ENCODE peak calls at places on chromosome 18, in nine cellular contexts. One of them, this sample, is unnamed.

GRCh38 chr18:68662779-68663178 is 52.1 kb downstream of the TMX3 start:
- DNase-seq in A549: no peak
- DNase-seq in tibial nerve: no peak
- DNase-seq in erythroblast: no peak
- DNase-seq in heart left ventricle: no peak
- DNase-seq in sigmoid colon: no peak
- DNase-seq in breast epithelium: no peak
- DNase-seq in HCT116: no peak
- DNase-seq in GM12892: no peak
- DNase-seq in this sample: no peak

GRCh38 chr18:13381907-13382682 is 163.5 kb downstream of the LDLRAD4 start:
- DNase-seq in sigmoid colon: peak
- DNase-seq in breast epithelium: peak
- DNase-seq in heart left ventricle: peak
- DNase-seq in erythroblast: no peak
- DNase-seq in A549: no peak
- DNase-seq in HCT116: no peak
- DNase-seq in tibial nerve: peak
- DNase-seq in GM12892: peak
- DNase-seq in this sample: peak

GRCh38 chr18:25345432-25345831 is 6.5 kb downstream of the ZNF521 start:
- DNase-seq in sigmoid colon: no peak
- DNase-seq in GM12892: no peak
- DNase-seq in erythroblast: no peak
- DNase-seq in heart left ventricle: no peak
- DNase-seq in tibial nerve: no peak
- DNase-seq in A549: no peak
- DNase-seq in HCT116: no peak
- DNase-seq in breast epithelium: no peak
- DNase-seq in this sample: no peak

GRCh38 chr18:4511166-4511565 is 56.1 kb upstream of the DLGAP1 start:
- DNase-seq in heart left ventricle: no peak
- DNase-seq in HCT116: no peak
- DNase-seq in erythroblast: no peak
- DNase-seq in breast epithelium: no peak
- DNase-seq in GM12892: no peak
- DNase-seq in sigmoid colon: no peak
- DNase-seq in A549: no peak
- DNase-seq in tibial nerve: no peak
- DNase-seq in this sample: no peak

GRCh38 chr18:37393945-37394609 is 171.5 kb downstream of the CELF4 start:
- DNase-seq in A549: peak
- DNase-seq in erythroblast: no peak
- DNase-seq in sigmoid colon: peak
- DNase-seq in heart left ventricle: peak
- DNase-seq in breast epithelium: peak
- DNase-seq in HCT116: no peak
- DNase-seq in GM12892: peak
- DNase-seq in tibial nerve: peak
- DNase-seq in this sample: peak

GRCh38 chr18:5237083-5237722 is 40.1 kb upstream of the AKAIN1 start:
- DNase-seq in GM12892: no peak
- DNase-seq in HCT116: no peak
- DNase-seq in erythroblast: no peak
- DNase-seq in tibial nerve: peak
- DNase-seq in sigmoid colon: peak
- DNase-seq in heart left ventricle: no peak
- DNase-seq in breast epithelium: no peak
- DNase-seq in A549: no peak
- DNase-seq in this sample: no peak

GRCh38 chr18:31643003-31643402 is 41.4 kb downstream of the B4GALT6 start:
- DNase-seq in breast epithelium: no peak
- DNase-seq in A549: no peak
- DNase-seq in heart left ventricle: no peak
- DNase-seq in GM12892: no peak
- DNase-seq in sigmoid colon: no peak
- DNase-seq in erythroblast: no peak
- DNase-seq in tibial nerve: no peak
- DNase-seq in HCT116: no peak
- DNase-seq in this sample: no peak

GRCh38 chr18:26457611-26458350 is 90.6 kb downstream of the KCTD1 start:
- DNase-seq in breast epithelium: no peak
- DNase-seq in A549: no peak
- DNase-seq in GM12892: no peak
- DNase-seq in tibial nerve: no peak
- DNase-seq in erythroblast: no peak
- DNase-seq in sigmoid colon: no peak
- DNase-seq in HCT116: no peak
- DNase-seq in heart left ventricle: no peak
- DNase-seq in this sample: no peak

GRCh38 chr18:323253-323622 is 55.4 kb upstream of the THOC1 start:
- DNase-seq in tibial nerve: no peak
- DNase-seq in heart left ventricle: no peak
- DNase-seq in erythroblast: no peak
- DNase-seq in HCT116: no peak
- DNase-seq in sigmoid colon: no peak
- DNase-seq in breast epithelium: no peak
- DNase-seq in A549: no peak
- DNase-seq in GM12892: no peak
- DNase-seq in this sample: no peak

GRCh38 chr18:65751145-65752085 is 603 bp downstream of the CDH7 start:
- DNase-seq in A549: no peak
- DNase-seq in heart left ventricle: no peak
- DNase-seq in tibial nerve: no peak
- DNase-seq in erythroblast: no peak
- DNase-seq in breast epithelium: no peak
- DNase-seq in GM12892: no peak
- DNase-seq in sigmoid colon: no peak
- DNase-seq in HCT116: no peak
- DNase-seq in this sample: no peak

GRCh38 chr18:42814618-42815017 is 300.9 kb downstream of the RIT2 start:
- DNase-seq in erythroblast: no peak
- DNase-seq in heart left ventricle: no peak
- DNase-seq in A549: no peak
- DNase-seq in breast epithelium: no peak
- DNase-seq in GM12892: no peak
- DNase-seq in tibial nerve: no peak
- DNase-seq in sigmoid colon: no peak
- DNase-seq in HCT116: no peak
- DNase-seq in this sample: no peak

GRCh38 chr18:6661692-6662415 is 67.7 kb upstream of the ARHGAP28 start:
- DNase-seq in sigmoid colon: no peak
- DNase-seq in HCT116: no peak
- DNase-seq in heart left ventricle: no peak
- DNase-seq in erythroblast: no peak
- DNase-seq in GM12892: no peak
- DNase-seq in A549: no peak
- DNase-seq in breast epithelium: no peak
- DNase-seq in tibial nerve: no peak
- DNase-seq in this sample: no peak

GRCh38 chr18:29501952-29502351 is 1325.0 kb upstream of the CDH2 start:
- DNase-seq in HCT116: no peak
- DNase-seq in GM12892: no peak
- DNase-seq in breast epithelium: no peak
- DNase-seq in A549: no peak
- DNase-seq in tibial nerve: no peak
- DNase-seq in sigmoid colon: no peak
- DNase-seq in heart left ventricle: no peak
- DNase-seq in erythroblast: no peak
- DNase-seq in this sample: no peak

GRCh38 chr18:34760444-34760843 is 50.3 kb downstream of the DTNA start:
- DNase-seq in GM12892: no peak
- DNase-seq in erythroblast: no peak
- DNase-seq in heart left ventricle: peak
- DNase-seq in HCT116: no peak
- DNase-seq in breast epithelium: no peak
- DNase-seq in A549: no peak
- DNase-seq in sigmoid colon: no peak
- DNase-seq in tibial nerve: no peak
- DNase-seq in this sample: no peak

GRCh38 chr18:32707153-32707552 is 65.7 kb downstream of the KLHL14 start:
- DNase-seq in tibial nerve: no peak
- DNase-seq in GM12892: no peak
- DNase-seq in sigmoid colon: no peak
- DNase-seq in heart left ventricle: no peak
- DNase-seq in erythroblast: no peak
- DNase-seq in breast epithelium: no peak
- DNase-seq in A549: no peak
- DNase-seq in HCT116: no peak
- DNase-seq in this sample: no peak

GRCh38 chr18:62741118-62741566 is 25.8 kb downstream of the PHLPP1 start:
- DNase-seq in erythroblast: peak
- DNase-seq in A549: peak
- DNase-seq in heart left ventricle: no peak
- DNase-seq in tibial nerve: peak
- DNase-seq in HCT116: peak
- DNase-seq in sigmoid colon: peak
- DNase-seq in breast epithelium: no peak
- DNase-seq in GM12892: no peak
- DNase-seq in this sample: peak

GRCh38 chr18:73749304-73749703 is 398.3 kb downstream of the FBXO15 start:
- DNase-seq in breast epithelium: no peak
- DNase-seq in HCT116: no peak
- DNase-seq in sigmoid colon: no peak
- DNase-seq in GM12892: no peak
- DNase-seq in heart left ventricle: no peak
- DNase-seq in erythroblast: no peak
- DNase-seq in A549: no peak
- DNase-seq in tibial nerve: no peak
- DNase-seq in this sample: no peak

GRCh38 chr18:70181015-70181414 is 24.5 kb downstream of the RTTN start:
- DNase-seq in sigmoid colon: no peak
- DNase-seq in GM12892: no peak
- DNase-seq in erythroblast: no peak
- DNase-seq in heart left ventricle: no peak
- DNase-seq in tibial nerve: no peak
- DNase-seq in A549: peak
- DNase-seq in HCT116: peak
- DNase-seq in breast epithelium: no peak
- DNase-seq in this sample: no peak

GRCh38 chr18:14221689-14222088 is 89.5 kb upstream of the ZNF519 start:
- DNase-seq in sigmoid colon: no peak
- DNase-seq in heart left ventricle: no peak
- DNase-seq in breast epithelium: no peak
- DNase-seq in HCT116: no peak
- DNase-seq in GM12892: no peak
- DNase-seq in tibial nerve: no peak
- DNase-seq in A549: no peak
- DNase-seq in erythroblast: no peak
- DNase-seq in this sample: no peak

GRCh38 chr18:28791101-28791500 is 614.2 kb upstream of the CDH2 start:
- DNase-seq in GM12892: no peak
- DNase-seq in heart left ventricle: no peak
- DNase-seq in A549: no peak
- DNase-seq in sigmoid colon: no peak
- DNase-seq in erythroblast: no peak
- DNase-seq in HCT116: no peak
- DNase-seq in breast epithelium: no peak
- DNase-seq in tibial nerve: no peak
- DNase-seq in this sample: no peak

GRCh38 chr18:61628085-61628484 is 264.7 kb downstream of the RNF152 start:
- DNase-seq in A549: no peak
- DNase-seq in HCT116: no peak
- DNase-seq in tibial nerve: no peak
- DNase-seq in erythroblast: no peak
- DNase-seq in heart left ventricle: no peak
- DNase-seq in GM12892: no peak
- DNase-seq in breast epithelium: no peak
- DNase-seq in sigmoid colon: no peak
- DNase-seq in this sample: no peak

GRCh38 chr18:36411745-36412168 is 114.2 kb downstream of the FHOD3 start:
- DNase-seq in breast epithelium: no peak
- DNase-seq in sigmoid colon: no peak
- DNase-seq in HCT116: peak
- DNase-seq in tibial nerve: no peak
- DNase-seq in erythroblast: peak
- DNase-seq in A549: no peak
- DNase-seq in GM12892: no peak
- DNase-seq in heart left ventricle: no peak
- DNase-seq in this sample: no peak

GRCh38 chr18:43789234-43790000 is 512.1 kb upstream of the SYT4 start:
- DNase-seq in GM12892: no peak
- DNase-seq in A549: no peak
- DNase-seq in heart left ventricle: no peak
- DNase-seq in breast epithelium: no peak
- DNase-seq in sigmoid colon: no peak
- DNase-seq in tibial nerve: peak
- DNase-seq in HCT116: no peak
- DNase-seq in erythroblast: no peak
- DNase-seq in this sample: no peak

GRCh38 chr18:58671122-58671940 is at the start of gene MALT1:
- DNase-seq in HCT116: peak
- DNase-seq in erythroblast: peak
- DNase-seq in tibial nerve: peak
- DNase-seq in breast epithelium: peak
- DNase-seq in A549: peak
- DNase-seq in GM12892: peak
- DNase-seq in sigmoid colon: peak
- DNase-seq in heart left ventricle: peak
- DNase-seq in this sample: peak
- TF ChIP-seq POLR2A in HCT116: peak
- TF ChIP-seq POLR2A in erythroblast: peak
- TF ChIP-seq POLR2A in tibial nerve: peak
- TF ChIP-seq POLR2A in breast epithelium: peak
- TF ChIP-seq POLR2A in A549: peak
- TF ChIP-seq POLR2A in GM12892: peak
- TF ChIP-seq POLR2A in sigmoid colon: peak
- TF ChIP-seq POLR2A in heart left ventricle: peak
- TF ChIP-seq POLR2A in this sample: peak

GRCh38 chr18:46754661-46755292 is 2.1 kb downstream of the ST8SIA5 start:
- DNase-seq in sigmoid colon: no peak
- DNase-seq in breast epithelium: no peak
- DNase-seq in erythroblast: no peak
- DNase-seq in heart left ventricle: no peak
- DNase-seq in tibial nerve: no peak
- DNase-seq in HCT116: no peak
- DNase-seq in GM12892: no peak
- DNase-seq in A549: no peak
- DNase-seq in this sample: no peak
- TF ChIP-seq POLR2A in sigmoid colon: no peak
- TF ChIP-seq POLR2A in breast epithelium: no peak
- TF ChIP-seq POLR2A in erythroblast: no peak
- TF ChIP-seq POLR2A in heart left ventricle: no peak
- TF ChIP-seq POLR2A in tibial nerve: no peak
- TF ChIP-seq POLR2A in HCT116: no peak
- TF ChIP-seq POLR2A in GM12892: no peak
- TF ChIP-seq POLR2A in A549: no peak
- TF ChIP-seq POLR2A in this sample: no peak

GRCh38 chr18:67217551-67218166 is 298.9 kb downstream of the DSEL start:
- DNase-seq in erythroblast: peak
- DNase-seq in breast epithelium: no peak
- DNase-seq in GM12892: no peak
- DNase-seq in heart left ventricle: peak
- DNase-seq in tibial nerve: peak
- DNase-seq in A549: peak
- DNase-seq in sigmoid colon: peak
- DNase-seq in HCT116: peak
- DNase-seq in this sample: peak
- TF ChIP-seq POLR2A in erythroblast: no peak
- TF ChIP-seq POLR2A in breast epithelium: no peak
- TF ChIP-seq POLR2A in GM12892: no peak
- TF ChIP-seq POLR2A in heart left ventricle: no peak
- TF ChIP-seq POLR2A in tibial nerve: no peak
- TF ChIP-seq POLR2A in A549: no peak
- TF ChIP-seq POLR2A in sigmoid colon: no peak
- TF ChIP-seq POLR2A in HCT116: no peak
- TF ChIP-seq POLR2A in this sample: no peak

GRCh38 chr18:51196116-51196810 is 1.2 kb downstream of the MEX3C start:
- DNase-seq in erythroblast: peak
- DNase-seq in A549: peak
- DNase-seq in sigmoid colon: peak
- DNase-seq in heart left ventricle: peak
- DNase-seq in HCT116: no peak
- DNase-seq in tibial nerve: peak
- DNase-seq in breast epithelium: peak
- DNase-seq in GM12892: peak
- DNase-seq in this sample: peak
- TF ChIP-seq POLR2A in erythroblast: no peak
- TF ChIP-seq POLR2A in A549: no peak
- TF ChIP-seq POLR2A in sigmoid colon: no peak
- TF ChIP-seq POLR2A in heart left ventricle: no peak
- TF ChIP-seq POLR2A in HCT116: no peak
- TF ChIP-seq POLR2A in tibial nerve: no peak
- TF ChIP-seq POLR2A in breast epithelium: no peak
- TF ChIP-seq POLR2A in GM12892: no peak
- TF ChIP-seq POLR2A in this sample: no peak

This sample was measured in uterus.